ENCODE peak calls at places on chromosome 16, in eight cellular contexts. U is hypothalamus; B is neural progenitor cell; P is fibroblast of lung; L is EH; X is stimulated activated CD4-positive, alpha-beta T cell treated with anti-CD3 and anti-CD28 coated beads, Interleukin-15, amount 100 ng/mL, for 1 hour; D is sigmoid colon; F is activated gamma-delta T cell treated with anti-CD3 and anti-CD28 coated beads, Interleukin-2, amount 50 U/mL, for 16 hours. R is an unnamed sample.

GRCh38 chr16:29815032-29815721 is 775 bp upstream of the PAGR1 start:
- DNase-seq in U (no peak), B (peak), P (no peak), L (peak), X (no peak), D (peak), F (no peak), R (no peak)

GRCh38 chr16:77437859-77438258 is 3.0 kb upstream of the ADAMTS18 start:
- DNase-seq in U (no peak), B (peak), P (peak), L (peak), X (no peak), D (no peak), F (no peak), R (no peak)

GRCh38 chr16:2276501-2277195 is 8.7 kb upstream of the RNPS1 start:
- DNase-seq in U (no peak), B (no peak), P (no peak), L (no peak), X (no peak), D (no peak), F (no peak), R (no peak)

GRCh38 chr16:54285414-54286066 is 1.0 kb downstream of the IRX3 start:
- DNase-seq in U (no peak), B (peak), P (no peak), L (peak), X (no peak), D (no peak), F (no peak), R (peak)

GRCh38 chr16:1048442-1049112 is 24.0 kb upstream of the SSTR5 start:
- DNase-seq in U (peak), B (peak), P (peak), L (peak), X (no peak), D (no peak), F (no peak), R (no peak)

GRCh38 chr16:69481901-69482341 is 57.5 kb downstream of the CYB5B start:
- DNase-seq in U (peak), B (no peak), P (peak), L (peak), X (no peak), D (peak), F (no peak), R (no peak)

GRCh38 chr16:10577305-10578202 is 2.8 kb downstream of the EMP2 start:
- DNase-seq in U (no peak), B (peak), P (no peak), L (peak), X (no peak), D (peak), F (no peak), R (peak)

GRCh38 chr16:35480988-35481387 is 2021.6 kb downstream of the TP53TG3F start:
- DNase-seq in U (no peak), B (no peak), P (no peak), L (no peak), X (no peak), D (no peak), F (no peak), R (no peak)

GRCh38 chr16:49101997-49102396 is 179.6 kb downstream of the CBLN1 start:
- DNase-seq in U (no peak), B (no peak), P (no peak), L (no peak), X (no peak), D (no peak), F (no peak), R (no peak)

GRCh38 chr16:31477220-31478216 is 5.4 kb upstream of the SLC5A2 start:
- DNase-seq in U (no peak), B (peak), P (no peak), L (no peak), X (no peak), D (no peak), F (no peak), R (no peak)

GRCh38 chr16:7209598-7209997 is 123.0 kb upstream of the RBFOX1 start:
- DNase-seq in U (no peak), B (no peak), P (no peak), L (no peak), X (no peak), D (no peak), F (no peak), R (no peak)

GRCh38 chr16:52389045-52389444 is 157.9 kb downstream of the TOX3 start:
- DNase-seq in U (no peak), B (no peak), P (no peak), L (no peak), X (no peak), D (no peak), F (no peak), R (no peak)

GRCh38 chr16:87930456-87930855 is 5.9 kb downstream of the CA5A start:
- DNase-seq in U (no peak), B (no peak), P (no peak), L (no peak), X (no peak), D (no peak), F (no peak), R (no peak)

GRCh38 chr16:27764869-27765675 is 215.1 kb downstream of the KATNIP start:
- DNase-seq in U (no peak), B (no peak), P (peak), L (no peak), X (no peak), D (no peak), F (no peak), R (no peak)

GRCh38 chr16:84726670-84727467 is 27.1 kb downstream of the USP10 start:
- DNase-seq in U (no peak), B (no peak), P (no peak), L (no peak), X (no peak), D (peak), F (no peak), R (no peak)

GRCh38 chr16:85514601-85515318 is 98.4 kb upstream of the GSE1 start:
- DNase-seq in U (peak), B (peak), P (peak), L (peak), X (no peak), D (peak), F (no peak), R (peak)

GRCh38 chr16:50547944-50548658 is at the start of gene NKD1:
- DNase-seq in U (peak), B (peak), P (peak), L (peak), X (peak), D (peak), F (peak), R (no peak)

GRCh38 chr16:56370185-56370584 is 55.2 kb downstream of the AMFR start:
- DNase-seq in U (no peak), B (no peak), P (no peak), L (peak), X (no peak), D (no peak), F (no peak), R (no peak)

GRCh38 chr16:48687421-48688038 is 77.5 kb upstream of the N4BP1 start:
- DNase-seq in U (peak), B (peak), P (peak), L (peak), X (no peak), D (no peak), F (no peak), R (peak)

GRCh38 chr16:77540656-77541055 is 105.8 kb upstream of the ADAMTS18 start:
- DNase-seq in U (no peak), B (no peak), P (peak), L (no peak), X (no peak), D (no peak), F (no peak), R (no peak)

GRCh38 chr16:57837305-57838125 is 35.2 kb upstream of the KIFC3 start:
- DNase-seq in U (no peak), B (no peak), P (no peak), L (no peak), X (no peak), D (no peak), F (no peak), R (no peak)

GRCh38 chr16:88298882-88299745 is 83.6 kb upstream of the ZNF469 start:
- DNase-seq in U (no peak), B (no peak), P (no peak), L (peak), X (no peak), D (no peak), F (no peak), R (peak)

GRCh38 chr16:239948-240277 is 5.3 kb downstream of the FAM234A start:
- DNase-seq in U (no peak), B (no peak), P (peak), L (peak), X (no peak), D (no peak), F (no peak), R (no peak)

GRCh38 chr16:11734025-11734652 is 8.5 kb downstream of the TXNDC11 start:
- DNase-seq in U (no peak), B (no peak), P (no peak), L (no peak), X (no peak), D (no peak), F (no peak), R (no peak)

GRCh38 chr16:21134053-21134452 is 16.6 kb downstream of the DNAH3 start:
- DNase-seq in U (no peak), B (no peak), P (no peak), L (no peak), X (no peak), D (no peak), F (no peak), R (no peak)

GRCh38 chr16:80407265-80407987 is 133.4 kb upstream of the DYNLRB2 start:
- DNase-seq in U (no peak), B (peak), P (no peak), L (no peak), X (no peak), D (no peak), F (no peak), R (no peak)

GRCh38 chr16:10683160-10683559 is 11.6 kb downstream of the TEKT5 start:
- DNase-seq in U (no peak), B (peak), P (no peak), L (no peak), X (no peak), D (no peak), F (no peak), R (no peak)

GRCh38 chr16:3726021-3726687 is 8.8 kb upstream of the TRAP1 start:
- DNase-seq in U (no peak), B (no peak), P (no peak), L (no peak), X (no peak), D (no peak), F (no peak), R (no peak)

R was measured in HFFc6.